ENCODE peak calls at places on chromosome 10, in four cellular contexts. N is mammary epithelial cell, B is heart left ventricle, O is pancreas. W is an unnamed sample.

GRCh38 chr10:128084991-128085390 is 41.2 kb downstream of the MKI67 start:
- DNase-seq in N (no peak), B (no peak), O (no peak), W (no peak)

GRCh38 chr10:44571701-44572100 is 186.8 kb upstream of the CXCL12 start:
- DNase-seq in N (no peak), O (no peak), B (no peak), W (no peak)

GRCh38 chr10:71266147-71266917 is 52.7 kb upstream of the SLC29A3 start:
- DNase-seq in O (peak; percentile 65), N (no peak), B (peak; percentile 72), W (peak; percentile 76)

GRCh38 chr10:5614081-5614721 is 52.2 kb downstream of the ASB13 start:
- DNase-seq in N (no peak), B (no peak), O (no peak), W (no peak)

GRCh38 chr10:24929056-24929544 is 23.3 kb downstream of the PRTFDC1 start:
- DNase-seq in O (no peak), B (no peak), N (no peak), W (no peak)

GRCh38 chr10:101217450-101218281 is 11.6 kb downstream of the LBX1 start:
- DNase-seq in N (no peak), B (peak; percentile 10), O (no peak), W (no peak)

GRCh38 chr10:28951484-28951883 is 274.2 kb downstream of the BAMBI start:
- DNase-seq in N (no peak), O (no peak), B (no peak), W (no peak)

GRCh38 chr10:99993994-99994689 is 15.6 kb downstream of the DNMBP start:
- DNase-seq in N (no peak), B (peak; percentile 63), O (no peak), W (no peak)

GRCh38 chr10:88194041-88194887 is 330.8 kb downstream of the PTEN start:
- DNase-seq in N (peak; percentile 84), O (no peak), B (no peak), W (no peak)

GRCh38 chr10:1232164-1232911 is 176.2 kb downstream of the WDR37 start:
- DNase-seq in O (no peak), N (no peak), B (no peak), W (no peak)

GRCh38 chr10:132870426-132870825 is 71.9 kb downstream of the CFAP46 start:
- DNase-seq in O (no peak), B (peak; percentile 10), N (no peak), W (no peak)

GRCh38 chr10:133104076-133104965 is 16.6 kb downstream of the ADGRA1 start:
- DNase-seq in B (no peak), O (no peak), N (no peak), W (no peak)

GRCh38 chr10:101467286-101467770 is 113.4 kb downstream of the BTRC start:
- DNase-seq in N (peak; percentile 73), O (peak; percentile 46), B (no peak), W (peak; percentile 40)

GRCh38 chr10:8365935-8366911 is 311.7 kb downstream of the GATA3 start:
- DNase-seq in O (no peak), B (peak; percentile 58), N (peak; percentile 99), W (no peak)

GRCh38 chr10:48187713-48188541 is 86.6 kb downstream of the FRMPD2 start:
- DNase-seq in B (peak; percentile 44), O (no peak), N (no peak), W (no peak)

GRCh38 chr10:72107325-72108003 is 19.1 kb upstream of the SPOCK2 start:
- DNase-seq in B (no peak), N (peak; percentile 75), O (no peak), W (no peak)

GRCh38 chr10:111944331-111944730 is 239.2 kb downstream of the GPAM start:
- DNase-seq in N (no peak), O (no peak), B (no peak), W (no peak)

GRCh38 chr10:71975891-71976725 is 11.9 kb downstream of the CHST3 start:
- DNase-seq in B (peak; percentile 66), N (peak; percentile 89), O (peak; percentile 39), W (peak; percentile 41)

GRCh38 chr10:14601872-14602725 is 172.6 kb downstream of the FAM107B start:
- DNase-seq in B (no peak), O (peak; percentile 65), N (peak; percentile 84), W (no peak)

GRCh38 chr10:91700788-91701444 is 68.0 kb upstream of the PPP1R3C start:
- DNase-seq in O (no peak), N (peak; percentile 68), B (no peak), W (no peak)

GRCh38 chr10:58727633-58728032 is 215.0 kb downstream of the BICC1 start:
- DNase-seq in B (no peak), O (no peak), N (no peak), W (no peak)

GRCh38 chr10:97408496-97408992 is 7.4 kb upstream of the RRP12 start:
- DNase-seq in N (peak; percentile 56), B (no peak), O (no peak), W (no peak)

GRCh38 chr10:97407952-97408248 is 6.8 kb upstream of the RRP12 start:
- DNase-seq in B (no peak), O (no peak), N (no peak), W (no peak)

GRCh38 chr10:97404044-97404443 is 2.9 kb upstream of the RRP12 start:
- DNase-seq in O (no peak), N (no peak), B (no peak), W (no peak)

GRCh38 chr10:97406064-97406463 is 4.9 kb upstream of the RRP12 start:
- DNase-seq in N (no peak), O (no peak), B (peak; percentile 52), W (no peak)

DNA sequence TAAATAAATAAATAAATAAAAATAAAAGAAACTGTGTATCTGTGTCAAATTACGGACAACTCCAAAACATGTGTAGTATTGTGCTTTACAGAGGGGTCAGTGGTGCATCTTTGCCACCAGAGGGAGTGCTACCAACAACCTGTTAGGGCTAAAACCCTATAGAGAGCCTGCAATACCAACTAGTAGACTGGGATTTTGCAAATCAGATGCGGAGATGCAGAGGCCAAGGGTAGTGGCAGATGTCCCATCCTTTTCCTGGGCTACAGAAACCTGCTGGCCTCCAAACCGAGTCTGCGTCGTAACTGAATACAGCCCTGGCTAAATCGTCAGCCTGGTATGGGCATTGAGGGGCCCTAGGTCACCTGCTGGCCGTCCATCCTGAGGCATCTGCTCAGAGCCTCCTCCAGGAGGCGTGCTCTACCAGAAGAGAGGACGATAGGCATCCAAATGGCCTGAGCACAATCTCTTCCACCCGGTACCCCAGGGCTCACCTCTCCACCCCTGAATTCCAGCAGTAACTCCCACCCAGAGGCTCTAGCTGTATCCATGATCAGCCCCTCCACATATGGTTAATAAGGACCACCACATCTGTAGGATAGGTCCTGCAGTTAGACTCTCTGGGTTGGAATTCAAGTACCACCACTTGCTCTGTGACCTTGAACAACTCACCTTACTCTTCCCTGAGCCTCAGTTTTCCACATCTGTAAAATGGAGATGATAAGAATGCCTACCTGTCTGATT is 6.2 kb upstream of the RRP12 start:
- DNase-seq in O (peak; percentile 57), N (peak; percentile 78), B (peak; percentile 47), W (peak; percentile 38)
- TF ChIP-seq CTCF in O (peak; percentile 64), N (peak; percentile 71), B (peak; percentile 81), W (peak; percentile 63)

GRCh38 chr10:22646291-22646926 is 68.0 kb downstream of the PIP4K2A start:
- DNase-seq in O (no peak), B (no peak), N (no peak), W (no peak)

GRCh38 chr10:22641743-22642142 is 72.6 kb downstream of the PIP4K2A start:
- DNase-seq in B (no peak), O (no peak), N (no peak), W (no peak)

GRCh38 chr10:22647244-22647643 is 67.1 kb downstream of the PIP4K2A start:
- DNase-seq in B (no peak), O (no peak), N (no peak), W (no peak)

GRCh38 chr10:22643116-22643515 is 71.3 kb downstream of the PIP4K2A start:
- DNase-seq in N (no peak), O (no peak), B (no peak), W (no peak)

DNA sequence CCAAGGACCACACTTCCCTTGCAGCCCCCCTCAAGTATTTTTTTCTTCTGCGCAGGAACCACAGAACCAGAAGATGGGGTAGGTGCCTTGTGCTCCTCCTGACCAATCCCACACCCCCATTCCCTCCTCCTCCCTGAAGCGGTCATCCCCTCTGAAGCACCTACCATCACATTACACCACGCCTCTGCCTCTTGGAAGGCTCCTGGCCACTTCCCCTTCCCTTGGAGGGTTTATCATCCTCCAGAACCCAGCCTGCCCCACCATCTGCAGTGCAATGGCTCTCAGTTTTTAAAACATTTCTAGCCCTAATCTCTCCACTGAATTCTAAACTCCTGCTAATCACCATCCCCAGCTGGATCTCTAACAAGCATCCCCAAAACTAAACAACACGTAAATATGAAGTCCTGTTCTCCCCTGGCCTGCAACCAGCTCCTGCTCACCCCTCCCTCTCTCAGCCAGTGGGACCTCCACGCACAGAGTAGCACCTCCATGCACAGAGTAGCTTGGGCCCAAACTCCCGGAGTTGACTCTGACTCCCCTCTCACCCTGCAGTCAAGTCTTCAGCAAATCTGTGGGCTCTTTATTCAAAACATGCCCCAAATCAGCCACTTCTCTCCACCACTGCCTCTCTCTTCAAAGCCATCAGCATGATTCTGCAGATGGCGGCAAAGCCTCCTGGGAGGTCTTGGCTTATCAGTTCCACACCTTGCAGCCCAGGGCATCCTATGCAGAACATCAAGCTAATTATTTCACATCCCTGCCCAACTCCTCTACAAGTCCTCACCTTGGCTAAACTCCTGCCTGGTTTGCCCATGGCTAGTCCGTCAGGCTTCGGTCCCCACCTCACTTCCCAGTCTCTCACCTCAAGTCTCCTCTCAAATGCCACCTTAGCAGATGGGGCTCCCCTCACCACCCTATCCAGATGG is 70.4 kb downstream of the PIP4K2A start:
- DNase-seq in N (no peak), B (no peak), O (no peak), W (no peak)
- H3K4me1 ChIP-seq in N (peaks cover 9% of the 10 kb centered on the region), B (peaks cover 7% of the 10 kb centered on the region), O (peaks cover 4% of the 10 kb centered on the region), W (no peaks in the 10 kb centered on the region)

DNA sequence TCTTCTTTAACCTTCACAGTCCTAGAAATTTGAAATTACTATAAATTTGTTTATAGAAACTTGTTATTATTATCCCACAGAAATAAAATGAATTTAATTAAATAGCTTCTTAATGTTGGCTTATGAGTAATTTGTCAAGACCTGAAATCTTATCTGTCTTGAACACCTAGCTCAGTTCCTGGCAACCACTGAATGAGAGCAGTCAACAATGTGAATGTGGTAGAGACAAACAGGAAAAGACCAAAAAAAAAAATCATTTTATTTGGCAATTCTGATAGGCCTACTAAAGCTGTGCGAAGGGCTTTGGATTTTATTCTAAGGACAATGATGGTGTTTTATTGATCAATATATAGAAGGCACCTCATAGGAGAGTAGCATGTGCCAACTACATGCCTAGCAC is 127.7 kb upstream of the RSU1 start:
- DNase-seq in N (no peak), O (no peak), B (no peak), W (no peak)
- H3K27ac ChIP-seq in N (no peak overlapping the region), O (no peak overlapping the region), B (no peak overlapping the region), W (peak overlapping the region; percentile 38)

DNA sequence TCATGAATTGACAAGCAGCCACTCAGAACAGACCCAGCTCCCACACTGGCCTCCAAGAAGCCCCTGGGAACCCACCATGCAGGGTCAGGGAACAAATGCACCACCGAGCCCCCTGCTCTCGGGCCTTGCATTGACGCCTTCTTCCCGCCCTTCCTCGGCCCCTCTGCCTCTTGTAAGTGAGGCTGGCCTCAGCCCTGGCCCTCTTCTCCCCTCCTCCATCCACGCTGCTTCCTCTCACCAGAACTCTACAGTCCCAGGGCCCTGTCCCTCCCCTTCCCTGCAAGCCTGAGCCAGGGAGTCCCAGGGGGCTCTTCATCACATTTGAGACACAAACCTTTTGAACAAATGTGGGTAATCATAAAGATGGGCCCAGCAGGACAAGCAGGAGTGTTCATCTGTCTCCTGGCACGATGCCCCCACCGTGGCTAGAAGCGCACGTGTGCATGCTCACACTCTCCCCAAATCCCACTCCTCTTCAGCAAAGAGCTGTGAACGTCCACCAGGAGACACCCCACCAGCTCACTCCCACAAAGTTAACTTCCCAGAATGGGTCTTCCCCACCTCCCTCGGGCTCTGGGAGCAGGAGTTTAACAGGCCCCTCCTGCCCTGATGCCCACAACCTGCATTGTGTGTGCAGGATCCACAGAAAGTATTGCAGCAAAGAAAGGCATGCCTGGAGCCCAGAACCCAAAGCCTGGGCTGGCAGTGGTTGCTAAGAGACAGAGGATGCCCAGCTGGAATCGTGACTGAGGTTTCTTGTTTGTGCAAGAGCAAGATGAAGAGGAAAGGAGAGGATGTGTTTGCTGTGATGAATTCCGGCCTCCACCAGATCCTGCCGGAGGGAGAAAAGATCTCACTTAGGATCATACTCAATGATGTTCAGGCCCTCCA is 57.6 kb downstream of the SLIT1 start:
- DNase-seq in B (no peak), N (peak; percentile 3), O (no peak), W (no peak)
- TF ChIP-seq CTCF in B (no peak), N (no peak), O (no peak), W (no peak)

W was measured in breast epithelium.